ENCODE peak calls at places on chromosomes 1 and 21, in seven cellular contexts. L is HCT116, O is MM.1S, K is OCI-LY7, F is hepatocyte, A is neural progenitor cell, U is SK-N-SH. N is an unnamed sample.

GRCh38 chr1:224387943-224388342 is 31.3 kb downstream of the CNIH4 start:
- DNase-seq in L (no peak), O (no peak), K (no peak), F (no peak), A (no peak), U (no peak), N (no peak)

GRCh38 chr1:209884249-209884648 is 53.8 kb upstream of the SYT14 start:
- DNase-seq in L (no peak), O (no peak), K (no peak), F (no peak), A (no peak), U (no peak), N (no peak)

GRCh38 chr1:77511440-77511840 is 171.0 kb downstream of the ZZZ3 start:
- DNase-seq in L (no peak), O (no peak), K (no peak), F (no peak), A (no peak), U (no peak), N (no peak)

GRCh38 chr1:43134068-43134467 is 38.0 kb downstream of the EBNA1BP2 start:
- DNase-seq in L (no peak), O (no peak), K (no peak), F (no peak), A (no peak), U (no peak), N (peak; percentile 44)

GRCh38 chr1:64829411-64830033 is 84.6 kb downstream of the RAVER2 start:
- DNase-seq in L (no peak), O (no peak), K (no peak), F (no peak), A (peak; percentile 48), U (no peak), N (peak; percentile 52)

GRCh38 chr1:5681654-5682053 is 310.6 kb downstream of the NPHP4 start:
- DNase-seq in L (no peak), O (no peak), K (no peak), F (no peak), A (no peak), U (no peak), N (no peak)

GRCh38 chr21:37780991-37781983 is 135.0 kb downstream of the KCNJ6 start:
- DNase-seq in L (no peak), O (no peak), K (no peak), F (no peak), A (no peak), U (no peak), N (no peak)

GRCh38 chr1:197066719-197067456 is at the start of gene F13B:
- DNase-seq in L (no peak), O (no peak), K (no peak), F (no peak), A (no peak), U (no peak), N (peak; percentile 11)

GRCh38 chr1:216815239-216815955 is 92.2 kb upstream of the ESRRG start:
- DNase-seq in L (no peak), O (no peak), K (no peak), F (peak; percentile 30), A (peak; percentile 64), U (no peak), N (peak; percentile 27)

GRCh38 chr1:5509664-5510452 is 482.4 kb downstream of the NPHP4 start:
- DNase-seq in L (peak; percentile 13), O (peak; percentile 32), K (peak; percentile 58), F (peak; percentile 78), A (peak; percentile 71), U (peak; percentile 90), N (peak; percentile 34)

GRCh38 chr21:37916795-37917142 is 512 bp upstream of the KCNJ6 start:
- DNase-seq in L (no peak), O (no peak), K (no peak), F (peak; percentile 53), A (peak; percentile 85), U (peak; percentile 57), N (peak; percentile 87)

GRCh38 chr1:63289135-63289534 is 33.2 kb upstream of the FOXD3 start:
- DNase-seq in L (no peak), O (no peak), K (no peak), F (no peak), A (no peak), U (no peak), N (peak; percentile 35)

GRCh38 chr1:10839188-10839770 is 42.8 kb upstream of the CASZ1 start:
- DNase-seq in L (no peak), O (no peak), K (no peak), F (no peak), A (no peak), U (no peak), N (peak; percentile 69)

GRCh38 chr1:89041055-89041707 is 18.5 kb upstream of the GBP3 start:
- DNase-seq in L (no peak), O (no peak), K (no peak), F (no peak), A (no peak), U (no peak), N (no peak)

GRCh38 chr1:160006312-160006940 is 25.4 kb downstream of the PIGM start:
- DNase-seq in L (peak; percentile 64), O (peak; percentile 89), K (peak; percentile 80), F (peak; percentile 87), A (peak; percentile 84), U (peak; percentile 73), N (peak; percentile 89)

GRCh38 chr21:28633803-28634572 is 358.7 kb downstream of the LTN1 start:
- DNase-seq in L (no peak), O (no peak), K (no peak), F (no peak), A (no peak), U (no peak), N (no peak)

GRCh38 chr1:51264470-51264869 is 28.4 kb downstream of the RNF11 start:
- DNase-seq in L (peak; percentile 19), O (no peak), K (no peak), F (peak; percentile 31), A (no peak), U (no peak), N (no peak)

DNA sequence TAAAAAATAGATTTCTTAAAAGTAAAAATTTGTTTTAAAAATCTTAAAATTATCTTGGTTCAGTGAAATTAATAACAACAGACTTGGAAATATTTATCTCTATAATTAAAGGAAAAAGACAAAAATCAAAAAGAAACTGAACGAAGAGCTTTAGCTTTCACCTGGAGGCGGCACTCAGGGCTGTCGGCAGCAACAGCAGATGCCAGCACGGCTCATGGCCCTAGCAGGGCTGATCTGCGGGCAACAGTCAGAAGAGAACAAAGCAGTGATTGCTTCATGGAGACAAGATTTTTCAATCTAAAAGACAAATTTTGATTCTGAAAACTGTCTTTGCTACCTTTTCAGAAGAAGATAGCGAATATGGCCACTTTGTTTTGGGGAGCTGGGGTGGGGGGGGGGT is 22.6 kb downstream of the UBE2G2 start:
- DNase-seq in L (no peak), O (no peak), K (no peak), F (no peak), A (no peak), U (no peak), N (no peak)
- H4K20me1 ChIP-seq in L (peaks cover 11% of the 10 kb centered on the region), O (peaks cover 10% of the 10 kb centered on the region), K (peaks cover 13% of the 10 kb centered on the region), F (no peaks in the 10 kb centered on the region), A (peaks cover 9% of the 10 kb centered on the region), U (peaks cover 27% of the 10 kb centered on the region), N (peaks cover 22% of the 10 kb centered on the region)

GRCh38 chr1:206025283-206025820 is 1.7 kb upstream of the CTSE start:
- DNase-seq in L (no peak), O (no peak), K (no peak), F (no peak), A (no peak), U (no peak), N (no peak)

GRCh38 chr1:206032356-206033140 is 8.9 kb upstream of the CTSE start:
- DNase-seq in L (no peak), O (no peak), K (no peak), F (no peak), A (no peak), U (no peak), N (no peak)

GRCh38 chr1:206030714-206031113 is 7.0 kb upstream of the CTSE start:
- DNase-seq in L (peak; percentile 74), O (peak; percentile 95), K (peak; percentile 93), F (peak; percentile 91), A (peak; percentile 80), U (peak; percentile 59), N (peak; percentile 87)

GRCh38 chr1:206035027-206035426 is 11.3 kb upstream of the CTSE start:
- DNase-seq in L (no peak), O (peak; percentile 84), K (peak; percentile 30), F (no peak), A (no peak), U (no peak), N (no peak)

GRCh38 chr1:206029484-206029883 is 5.8 kb upstream of the CTSE start:
- DNase-seq in L (no peak), O (no peak), K (no peak), F (peak; percentile 68), A (no peak), U (no peak), N (no peak)
- TF ChIP-seq EZH2phosphoT487 in L (no peak), O (no peak), K (no peak), F (no peak), A (no peak), U (no peak), N (no peak)

GRCh38 chr1:41714613-41715389 is 203.9 kb downstream of the HIVEP3 start:
- DNase-seq in L (no peak), O (no peak), K (no peak), F (no peak), A (no peak), U (peak; percentile 85), N (no peak)

GRCh38 chr1:41713141-41713540 is 205.6 kb downstream of the HIVEP3 start:
- DNase-seq in L (no peak), O (no peak), K (no peak), F (no peak), A (peak; percentile 15), U (no peak), N (no peak)

GRCh38 chr1:41712687-41713086 is 206.0 kb downstream of the HIVEP3 start:
- DNase-seq in L (no peak), O (no peak), K (no peak), F (no peak), A (no peak), U (peak; percentile 47), N (no peak)

GRCh38 chr1:41712081-41712480 is 206.6 kb downstream of the HIVEP3 start:
- DNase-seq in L (no peak), O (no peak), K (no peak), F (no peak), A (no peak), U (no peak), N (no peak)

DNA sequence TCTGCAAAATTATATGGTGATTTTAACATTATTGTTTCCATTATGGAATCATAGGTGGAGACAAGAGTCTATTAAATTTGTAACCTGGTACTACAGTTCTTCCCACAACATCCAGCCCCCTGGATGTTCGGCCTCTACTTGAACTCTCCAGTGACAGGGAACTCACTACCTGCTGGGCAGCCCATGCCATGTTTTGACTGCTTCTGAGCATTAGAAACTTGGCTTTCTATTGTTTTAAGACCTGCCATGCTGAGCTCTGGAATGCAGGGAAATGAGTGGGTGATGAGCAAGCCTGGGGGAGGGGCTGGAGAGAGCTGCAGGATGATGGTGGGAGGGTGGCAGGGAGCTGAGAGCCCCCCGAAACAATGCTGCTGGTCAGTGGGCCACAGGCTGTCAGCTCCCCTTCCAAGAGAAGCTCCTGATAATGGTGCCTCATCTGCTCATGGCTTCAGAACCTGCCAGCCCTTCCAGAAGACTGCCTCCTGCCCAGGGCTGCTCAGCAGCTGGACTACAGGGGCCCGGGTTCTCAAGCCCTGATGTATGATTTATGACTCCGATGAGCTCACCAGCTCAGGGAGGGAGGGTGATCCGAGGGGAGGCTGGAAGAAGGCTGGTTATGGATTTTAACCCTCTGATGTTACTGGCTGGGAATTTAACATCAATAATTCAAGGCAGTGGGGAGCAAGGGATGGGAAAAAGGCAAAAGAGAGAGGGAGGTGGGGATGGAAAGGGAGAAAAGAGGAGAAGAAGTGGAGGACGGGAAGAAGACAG is 205.0 kb downstream of the HIVEP3 start:
- DNase-seq in L (no peak), O (no peak), K (no peak), F (peak; percentile 67), A (no peak), U (peak; percentile 74), N (peak; percentile 35)
- H4K20me1 ChIP-seq in L (no peaks in the 10 kb centered on the region), O (no peaks in the 10 kb centered on the region), K (no peaks in the 10 kb centered on the region), F (no peaks in the 10 kb centered on the region), A (no peaks in the 10 kb centered on the region), U (no peaks in the 10 kb centered on the region), N (no peaks in the 10 kb centered on the region)

GRCh38 chr1:181101581-181102226 is 13.2 kb downstream of the IER5 start:
- DNase-seq in L (no peak), O (no peak), K (no peak), F (no peak), A (peak; percentile 64), U (no peak), N (peak; percentile 93)
- TF ChIP-seq EZH2phosphoT487 in L (no peak), O (no peak), K (no peak), F (no peak), A (no peak), U (no peak), N (no peak)

N was measured in GM23338.